ENCODE peak calls at places on chromosomes 12 and 14, in five cellular contexts. One of them, this sample, is unnamed.

GRCh38 chr12:49279706-49280159 is 14.9 kb downstream of the TUBA1C start:
- DNase-seq in endothelial cell: no peak
- DNase-seq in nephron progenitor cell: no peak
- DNase-seq in stimulated activated naive CD8-positive, alpha-beta T cell treated with anti-CD3 and anti-CD28 coated beads, Interleukin-15, Interleukin-2, amounts not matched to agents 100 U/mL and 50 U/mL, for 24 hours: no peak
- DNase-seq in mesothelial cell of epicardium: no peak
- DNase-seq in this sample: peak

GRCh38 chr14:98093111-98093510 is 1178.9 kb downstream of the BCL11B start:
- DNase-seq in endothelial cell: no peak
- DNase-seq in nephron progenitor cell: no peak
- DNase-seq in stimulated activated naive CD8-positive, alpha-beta T cell treated with anti-CD3 and anti-CD28 coated beads, Interleukin-15, Interleukin-2, amounts not matched to agents 100 U/mL and 50 U/mL, for 24 hours: no peak
- DNase-seq in mesothelial cell of epicardium: no peak
- DNase-seq in this sample: no peak

GRCh38 chr14:58912799-58913432 is 275.2 kb downstream of the DACT1 start:
- DNase-seq in endothelial cell: no peak
- DNase-seq in nephron progenitor cell: no peak
- DNase-seq in stimulated activated naive CD8-positive, alpha-beta T cell treated with anti-CD3 and anti-CD28 coated beads, Interleukin-15, Interleukin-2, amounts not matched to agents 100 U/mL and 50 U/mL, for 24 hours: no peak
- DNase-seq in mesothelial cell of epicardium: no peak
- DNase-seq in this sample: no peak

GRCh38 chr14:104171029-104171697 is 32.8 kb downstream of the KIF26A start:
- DNase-seq in endothelial cell: no peak
- DNase-seq in nephron progenitor cell: peak
- DNase-seq in stimulated activated naive CD8-positive, alpha-beta T cell treated with anti-CD3 and anti-CD28 coated beads, Interleukin-15, Interleukin-2, amounts not matched to agents 100 U/mL and 50 U/mL, for 24 hours: no peak
- DNase-seq in mesothelial cell of epicardium: no peak
- DNase-seq in this sample: no peak

GRCh38 chr12:110279976-110280783 is 867 bp upstream of the ATP2A2 start:
- DNase-seq in endothelial cell: peak
- DNase-seq in nephron progenitor cell: no peak
- DNase-seq in stimulated activated naive CD8-positive, alpha-beta T cell treated with anti-CD3 and anti-CD28 coated beads, Interleukin-15, Interleukin-2, amounts not matched to agents 100 U/mL and 50 U/mL, for 24 hours: peak
- DNase-seq in mesothelial cell of epicardium: peak
- DNase-seq in this sample: peak

GRCh38 chr14:65431951-65432350 is 19.4 kb downstream of the FUT8 start:
- DNase-seq in endothelial cell: no peak
- DNase-seq in nephron progenitor cell: no peak
- DNase-seq in stimulated activated naive CD8-positive, alpha-beta T cell treated with anti-CD3 and anti-CD28 coated beads, Interleukin-15, Interleukin-2, amounts not matched to agents 100 U/mL and 50 U/mL, for 24 hours: no peak
- DNase-seq in mesothelial cell of epicardium: no peak
- DNase-seq in this sample: no peak

GRCh38 chr14:81363746-81364400 is 36.3 kb downstream of the STON2 start:
- DNase-seq in endothelial cell: no peak
- DNase-seq in nephron progenitor cell: no peak
- DNase-seq in stimulated activated naive CD8-positive, alpha-beta T cell treated with anti-CD3 and anti-CD28 coated beads, Interleukin-15, Interleukin-2, amounts not matched to agents 100 U/mL and 50 U/mL, for 24 hours: no peak
- DNase-seq in mesothelial cell of epicardium: no peak
- DNase-seq in this sample: no peak

GRCh38 chr14:45633220-45633984 is 380.4 kb upstream of the MIS18BP1 start:
- DNase-seq in endothelial cell: no peak
- DNase-seq in nephron progenitor cell: no peak
- DNase-seq in stimulated activated naive CD8-positive, alpha-beta T cell treated with anti-CD3 and anti-CD28 coated beads, Interleukin-15, Interleukin-2, amounts not matched to agents 100 U/mL and 50 U/mL, for 24 hours: no peak
- DNase-seq in mesothelial cell of epicardium: no peak
- DNase-seq in this sample: no peak

GRCh38 chr12:95700316-95700785 is 90.2 kb downstream of the NTN4 start:
- DNase-seq in endothelial cell: no peak
- DNase-seq in nephron progenitor cell: no peak
- DNase-seq in stimulated activated naive CD8-positive, alpha-beta T cell treated with anti-CD3 and anti-CD28 coated beads, Interleukin-15, Interleukin-2, amounts not matched to agents 100 U/mL and 50 U/mL, for 24 hours: no peak
- DNase-seq in mesothelial cell of epicardium: no peak
- DNase-seq in this sample: no peak

GRCh38 chr12:6303046-6303445 is 7.4 kb upstream of the PLEKHG6 start:
- DNase-seq in endothelial cell: no peak
- DNase-seq in nephron progenitor cell: no peak
- DNase-seq in stimulated activated naive CD8-positive, alpha-beta T cell treated with anti-CD3 and anti-CD28 coated beads, Interleukin-15, Interleukin-2, amounts not matched to agents 100 U/mL and 50 U/mL, for 24 hours: no peak
- DNase-seq in mesothelial cell of epicardium: no peak
- DNase-seq in this sample: no peak

GRCh38 chr12:95102916-95103671 is 29.7 kb upstream of the NR2C1 start:
- DNase-seq in endothelial cell: no peak
- DNase-seq in nephron progenitor cell: no peak
- DNase-seq in stimulated activated naive CD8-positive, alpha-beta T cell treated with anti-CD3 and anti-CD28 coated beads, Interleukin-15, Interleukin-2, amounts not matched to agents 100 U/mL and 50 U/mL, for 24 hours: peak
- DNase-seq in mesothelial cell of epicardium: no peak
- DNase-seq in this sample: no peak

GRCh38 chr12:77049767-77050353 is 15.5 kb downstream of the E2F7 start:
- DNase-seq in endothelial cell: peak
- DNase-seq in nephron progenitor cell: no peak
- DNase-seq in stimulated activated naive CD8-positive, alpha-beta T cell treated with anti-CD3 and anti-CD28 coated beads, Interleukin-15, Interleukin-2, amounts not matched to agents 100 U/mL and 50 U/mL, for 24 hours: no peak
- DNase-seq in mesothelial cell of epicardium: no peak
- DNase-seq in this sample: peak

GRCh38 chr14:73461478-73462077 is 3.2 kb upstream of the NUMB start:
- DNase-seq in endothelial cell: no peak
- DNase-seq in nephron progenitor cell: no peak
- DNase-seq in stimulated activated naive CD8-positive, alpha-beta T cell treated with anti-CD3 and anti-CD28 coated beads, Interleukin-15, Interleukin-2, amounts not matched to agents 100 U/mL and 50 U/mL, for 24 hours: no peak
- DNase-seq in mesothelial cell of epicardium: no peak
- DNase-seq in this sample: peak

GRCh38 chr12:47071241-47071852 is 8.1 kb upstream of the PCED1B start:
- DNase-seq in endothelial cell: no peak
- DNase-seq in nephron progenitor cell: no peak
- DNase-seq in stimulated activated naive CD8-positive, alpha-beta T cell treated with anti-CD3 and anti-CD28 coated beads, Interleukin-15, Interleukin-2, amounts not matched to agents 100 U/mL and 50 U/mL, for 24 hours: no peak
- DNase-seq in mesothelial cell of epicardium: no peak
- DNase-seq in this sample: no peak

GRCh38 chr12:47867496-47867941 is 37.3 kb downstream of the VDR start:
- DNase-seq in endothelial cell: no peak
- DNase-seq in nephron progenitor cell: no peak
- DNase-seq in stimulated activated naive CD8-positive, alpha-beta T cell treated with anti-CD3 and anti-CD28 coated beads, Interleukin-15, Interleukin-2, amounts not matched to agents 100 U/mL and 50 U/mL, for 24 hours: peak
- DNase-seq in mesothelial cell of epicardium: no peak
- DNase-seq in this sample: no peak

GRCh38 chr14:89540830-89541470 is 123.9 kb upstream of the FOXN3 start:
- DNase-seq in endothelial cell: no peak
- DNase-seq in nephron progenitor cell: no peak
- DNase-seq in stimulated activated naive CD8-positive, alpha-beta T cell treated with anti-CD3 and anti-CD28 coated beads, Interleukin-15, Interleukin-2, amounts not matched to agents 100 U/mL and 50 U/mL, for 24 hours: no peak
- DNase-seq in mesothelial cell of epicardium: no peak
- DNase-seq in this sample: no peak

GRCh38 chr14:23831591-23831990 is 122.0 kb upstream of the DHRS4 start:
- DNase-seq in endothelial cell: no peak
- DNase-seq in nephron progenitor cell: no peak
- DNase-seq in stimulated activated naive CD8-positive, alpha-beta T cell treated with anti-CD3 and anti-CD28 coated beads, Interleukin-15, Interleukin-2, amounts not matched to agents 100 U/mL and 50 U/mL, for 24 hours: peak
- DNase-seq in mesothelial cell of epicardium: no peak
- DNase-seq in this sample: no peak

GRCh38 chr14:35420036-35420811 is 15.7 kb upstream of the NFKBIA start:
- DNase-seq in endothelial cell: no peak
- DNase-seq in nephron progenitor cell: no peak
- DNase-seq in stimulated activated naive CD8-positive, alpha-beta T cell treated with anti-CD3 and anti-CD28 coated beads, Interleukin-15, Interleukin-2, amounts not matched to agents 100 U/mL and 50 U/mL, for 24 hours: no peak
- DNase-seq in mesothelial cell of epicardium: no peak
- DNase-seq in this sample: peak

GRCh38 chr14:30193791-30194407 is 266.3 kb upstream of the PRKD1 start:
- DNase-seq in endothelial cell: no peak
- DNase-seq in nephron progenitor cell: no peak
- DNase-seq in stimulated activated naive CD8-positive, alpha-beta T cell treated with anti-CD3 and anti-CD28 coated beads, Interleukin-15, Interleukin-2, amounts not matched to agents 100 U/mL and 50 U/mL, for 24 hours: no peak
- DNase-seq in mesothelial cell of epicardium: no peak
- DNase-seq in this sample: no peak

GRCh38 chr12:77645966-77646598 is 184.6 kb upstream of the NAV3 start:
- DNase-seq in endothelial cell: peak
- DNase-seq in nephron progenitor cell: no peak
- DNase-seq in stimulated activated naive CD8-positive, alpha-beta T cell treated with anti-CD3 and anti-CD28 coated beads, Interleukin-15, Interleukin-2, amounts not matched to agents 100 U/mL and 50 U/mL, for 24 hours: no peak
- DNase-seq in mesothelial cell of epicardium: no peak
- DNase-seq in this sample: no peak

GRCh38 chr12:123232472-123232806 is 502 bp downstream of the MPHOSPH9 start:
- DNase-seq in endothelial cell: no peak
- DNase-seq in nephron progenitor cell: no peak
- DNase-seq in stimulated activated naive CD8-positive, alpha-beta T cell treated with anti-CD3 and anti-CD28 coated beads, Interleukin-15, Interleukin-2, amounts not matched to agents 100 U/mL and 50 U/mL, for 24 hours: no peak
- DNase-seq in mesothelial cell of epicardium: no peak
- DNase-seq in this sample: no peak

GRCh38 chr14:96417254-96417653 is 25.3 kb downstream of the AK7 start:
- DNase-seq in endothelial cell: no peak
- DNase-seq in nephron progenitor cell: no peak
- DNase-seq in stimulated activated naive CD8-positive, alpha-beta T cell treated with anti-CD3 and anti-CD28 coated beads, Interleukin-15, Interleukin-2, amounts not matched to agents 100 U/mL and 50 U/mL, for 24 hours: no peak
- DNase-seq in mesothelial cell of epicardium: no peak
- DNase-seq in this sample: no peak

GRCh38 chr12:7497661-7498060 is 5.9 kb downstream of the CD163 start:
- DNase-seq in endothelial cell: no peak
- DNase-seq in nephron progenitor cell: no peak
- DNase-seq in stimulated activated naive CD8-positive, alpha-beta T cell treated with anti-CD3 and anti-CD28 coated beads, Interleukin-15, Interleukin-2, amounts not matched to agents 100 U/mL and 50 U/mL, for 24 hours: no peak
- DNase-seq in mesothelial cell of epicardium: no peak
- DNase-seq in this sample: no peak

GRCh38 chr12:75170786-75171185 is 38.9 kb downstream of the KCNC2 start:
- DNase-seq in endothelial cell: no peak
- DNase-seq in nephron progenitor cell: no peak
- DNase-seq in stimulated activated naive CD8-positive, alpha-beta T cell treated with anti-CD3 and anti-CD28 coated beads, Interleukin-15, Interleukin-2, amounts not matched to agents 100 U/mL and 50 U/mL, for 24 hours: no peak
- DNase-seq in mesothelial cell of epicardium: no peak
- DNase-seq in this sample: no peak

GRCh38 chr12:52910248-52910883 is 5.5 kb upstream of the KRT8 start:
- DNase-seq in endothelial cell: peak
- DNase-seq in nephron progenitor cell: no peak
- DNase-seq in stimulated activated naive CD8-positive, alpha-beta T cell treated with anti-CD3 and anti-CD28 coated beads, Interleukin-15, Interleukin-2, amounts not matched to agents 100 U/mL and 50 U/mL, for 24 hours: no peak
- DNase-seq in mesothelial cell of epicardium: no peak
- DNase-seq in this sample: no peak

GRCh38 chr12:49923035-49923644 is 19.4 kb upstream of the FAIM2 start:
- DNase-seq in endothelial cell: no peak
- DNase-seq in nephron progenitor cell: no peak
- DNase-seq in stimulated activated naive CD8-positive, alpha-beta T cell treated with anti-CD3 and anti-CD28 coated beads, Interleukin-15, Interleukin-2, amounts not matched to agents 100 U/mL and 50 U/mL, for 24 hours: no peak
- DNase-seq in mesothelial cell of epicardium: no peak
- DNase-seq in this sample: no peak

GRCh38 chr12:77064891-77065360 is 443 bp downstream of the E2F7 start:
- DNase-seq in endothelial cell: no peak
- DNase-seq in nephron progenitor cell: no peak
- DNase-seq in stimulated activated naive CD8-positive, alpha-beta T cell treated with anti-CD3 and anti-CD28 coated beads, Interleukin-15, Interleukin-2, amounts not matched to agents 100 U/mL and 50 U/mL, for 24 hours: peak
- DNase-seq in mesothelial cell of epicardium: peak
- DNase-seq in this sample: no peak

GRCh38 chr12:107990325-107990724 is 138.8 kb upstream of the WSCD2 start:
- DNase-seq in endothelial cell: peak
- DNase-seq in nephron progenitor cell: peak
- DNase-seq in stimulated activated naive CD8-positive, alpha-beta T cell treated with anti-CD3 and anti-CD28 coated beads, Interleukin-15, Interleukin-2, amounts not matched to agents 100 U/mL and 50 U/mL, for 24 hours: peak
- DNase-seq in mesothelial cell of epicardium: no peak
- DNase-seq in this sample: peak

GRCh38 chr12:114692558-114693531 is 8.9 kb upstream of the TBX3 start:
- DNase-seq in endothelial cell: no peak
- DNase-seq in nephron progenitor cell: no peak
- DNase-seq in stimulated activated naive CD8-positive, alpha-beta T cell treated with anti-CD3 and anti-CD28 coated beads, Interleukin-15, Interleukin-2, amounts not matched to agents 100 U/mL and 50 U/mL, for 24 hours: no peak
- DNase-seq in mesothelial cell of epicardium: no peak
- DNase-seq in this sample: no peak